ENCODE peak calls at places on chromosomes 11 and 22, in ten cellular contexts. One of them, this sample, is unnamed.

GRCh38 chr11:33620423-33621120 is 80.1 kb downstream of the C11orf91 start:
- DNase-seq in NCI-H1417: peak
- DNase-seq in amygdala: no peak
- DNase-seq in fibroblast of the aortic adventitia: peak
- DNase-seq in NCI-H2029: no peak
- DNase-seq in NCI-H524: no peak
- DNase-seq in kidney: no peak
- DNase-seq in T-helper 1 cell: no peak
- DNase-seq in heart left ventricle: no peak
- DNase-seq in globus pallidus: peak
- DNase-seq in this sample: peak

GRCh38 chr11:124633355-124633754 is 10.7 kb downstream of the TBRG1 start:
- DNase-seq in NCI-H1417: no peak
- DNase-seq in amygdala: no peak
- DNase-seq in fibroblast of the aortic adventitia: no peak
- DNase-seq in NCI-H2029: no peak
- DNase-seq in NCI-H524: peak
- DNase-seq in kidney: no peak
- DNase-seq in T-helper 1 cell: no peak
- DNase-seq in heart left ventricle: no peak
- DNase-seq in globus pallidus: no peak
- DNase-seq in this sample: no peak

GRCh38 chr11:22256876-22257275 is 64.0 kb downstream of the ANO5 start:
- DNase-seq in NCI-H1417: no peak
- DNase-seq in amygdala: no peak
- DNase-seq in fibroblast of the aortic adventitia: no peak
- DNase-seq in NCI-H2029: no peak
- DNase-seq in NCI-H524: no peak
- DNase-seq in kidney: no peak
- DNase-seq in T-helper 1 cell: no peak
- DNase-seq in heart left ventricle: no peak
- DNase-seq in globus pallidus: no peak
- DNase-seq in this sample: no peak

GRCh38 chr11:30196400-30197206 is 34.2 kb upstream of the FSHB start:
- DNase-seq in NCI-H1417: peak
- DNase-seq in amygdala: peak
- DNase-seq in fibroblast of the aortic adventitia: peak
- DNase-seq in NCI-H2029: no peak
- DNase-seq in NCI-H524: peak
- DNase-seq in kidney: peak
- DNase-seq in T-helper 1 cell: no peak
- DNase-seq in heart left ventricle: peak
- DNase-seq in globus pallidus: peak
- DNase-seq in this sample: peak

GRCh38 chr22:50471197-50471847 is 3.5 kb downstream of the SBF1 start:
- DNase-seq in NCI-H1417: no peak
- DNase-seq in amygdala: peak
- DNase-seq in fibroblast of the aortic adventitia: no peak
- DNase-seq in NCI-H2029: no peak
- DNase-seq in NCI-H524: no peak
- DNase-seq in kidney: no peak
- DNase-seq in T-helper 1 cell: no peak
- DNase-seq in heart left ventricle: no peak
- DNase-seq in globus pallidus: peak
- DNase-seq in this sample: no peak

GRCh38 chr11:33376331-33377099 is 119.3 kb downstream of the HIPK3 start:
- DNase-seq in NCI-H1417: peak
- DNase-seq in amygdala: no peak
- DNase-seq in fibroblast of the aortic adventitia: no peak
- DNase-seq in NCI-H2029: no peak
- DNase-seq in NCI-H524: peak
- DNase-seq in kidney: peak
- DNase-seq in T-helper 1 cell: no peak
- DNase-seq in heart left ventricle: no peak
- DNase-seq in globus pallidus: no peak
- DNase-seq in this sample: peak

GRCh38 chr11:123083623-123084029 is 21.7 kb upstream of the HSPA8 start:
- DNase-seq in NCI-H1417: no peak
- DNase-seq in amygdala: peak
- DNase-seq in fibroblast of the aortic adventitia: peak
- DNase-seq in NCI-H2029: peak
- DNase-seq in NCI-H524: peak
- DNase-seq in kidney: peak
- DNase-seq in T-helper 1 cell: peak
- DNase-seq in heart left ventricle: peak
- DNase-seq in globus pallidus: peak
- DNase-seq in this sample: peak

GRCh38 chr11:131073167-131073566 is 156.9 kb upstream of the SNX19 start:
- DNase-seq in NCI-H1417: no peak
- DNase-seq in amygdala: no peak
- DNase-seq in fibroblast of the aortic adventitia: peak
- DNase-seq in NCI-H2029: no peak
- DNase-seq in NCI-H524: no peak
- DNase-seq in kidney: no peak
- DNase-seq in T-helper 1 cell: no peak
- DNase-seq in heart left ventricle: no peak
- DNase-seq in globus pallidus: no peak
- DNase-seq in this sample: no peak

GRCh38 chr11:111871693-111872161 is 346 bp upstream of the ALG9 start:
- DNase-seq in NCI-H1417: peak
- DNase-seq in amygdala: no peak
- DNase-seq in fibroblast of the aortic adventitia: no peak
- DNase-seq in NCI-H2029: no peak
- DNase-seq in NCI-H524: no peak
- DNase-seq in kidney: no peak
- DNase-seq in T-helper 1 cell: no peak
- DNase-seq in heart left ventricle: no peak
- DNase-seq in globus pallidus: no peak
- DNase-seq in this sample: no peak

GRCh38 chr11:122758974-122759373 is 79.3 kb upstream of the CRTAM start:
- DNase-seq in NCI-H1417: no peak
- DNase-seq in amygdala: no peak
- DNase-seq in fibroblast of the aortic adventitia: peak
- DNase-seq in NCI-H2029: peak
- DNase-seq in NCI-H524: peak
- DNase-seq in kidney: no peak
- DNase-seq in T-helper 1 cell: no peak
- DNase-seq in heart left ventricle: no peak
- DNase-seq in globus pallidus: no peak
- DNase-seq in this sample: peak

GRCh38 chr22:46076651-46077339 is 73.5 kb upstream of the PPARA start:
- DNase-seq in NCI-H1417: no peak
- DNase-seq in amygdala: no peak
- DNase-seq in fibroblast of the aortic adventitia: peak
- DNase-seq in NCI-H2029: no peak
- DNase-seq in NCI-H524: no peak
- DNase-seq in kidney: peak
- DNase-seq in T-helper 1 cell: no peak
- DNase-seq in heart left ventricle: peak
- DNase-seq in globus pallidus: peak
- DNase-seq in this sample: no peak

GRCh38 chr11:128506999-128507591 is 80.3 kb downstream of the ETS1 start:
- DNase-seq in NCI-H1417: peak
- DNase-seq in amygdala: no peak
- DNase-seq in fibroblast of the aortic adventitia: peak
- DNase-seq in NCI-H2029: peak
- DNase-seq in NCI-H524: peak
- DNase-seq in kidney: peak
- DNase-seq in T-helper 1 cell: no peak
- DNase-seq in heart left ventricle: peak
- DNase-seq in globus pallidus: no peak
- DNase-seq in this sample: peak

GRCh38 chr11:123521001-123521400 is 90.9 kb downstream of the GRAMD1B start:
- DNase-seq in NCI-H1417: no peak
- DNase-seq in amygdala: no peak
- DNase-seq in fibroblast of the aortic adventitia: no peak
- DNase-seq in NCI-H2029: no peak
- DNase-seq in NCI-H524: no peak
- DNase-seq in kidney: no peak
- DNase-seq in T-helper 1 cell: no peak
- DNase-seq in heart left ventricle: no peak
- DNase-seq in globus pallidus: no peak
- DNase-seq in this sample: no peak